ENCODE peak calls at places on chromosomes 2 and 18, in eight cellular contexts. One of them, this sample, is unnamed.

GRCh38 chr2:223459328-223459939 is 142.7 kb downstream of the SCG2 start:
- DNase-seq in adrenal gland: no peak
- DNase-seq in mammary epithelial cell: peak
- DNase-seq in GM12865: no peak
- DNase-seq in WERI-Rb-1: no peak
- DNase-seq in astrocyte of the spinal cord: peak
- DNase-seq in PC-3: peak
- DNase-seq in epithelial cell of esophagus: peak
- DNase-seq in this sample: no peak

GRCh38 chr2:185531721-185532120 is 206.9 kb upstream of the FSIP2 start:
- DNase-seq in epithelial cell of esophagus: no peak
- DNase-seq in adrenal gland: no peak
- DNase-seq in WERI-Rb-1: no peak
- DNase-seq in PC-3: no peak
- DNase-seq in astrocyte of the spinal cord: no peak
- DNase-seq in mammary epithelial cell: no peak
- DNase-seq in GM12865: no peak
- DNase-seq in this sample: no peak

GRCh38 chr2:29702276-29702675 is 219.1 kb downstream of the ALK start:
- DNase-seq in GM12865: no peak
- DNase-seq in adrenal gland: no peak
- DNase-seq in astrocyte of the spinal cord: no peak
- DNase-seq in epithelial cell of esophagus: no peak
- DNase-seq in WERI-Rb-1: no peak
- DNase-seq in mammary epithelial cell: peak
- DNase-seq in PC-3: peak
- DNase-seq in this sample: no peak

GRCh38 chr2:237687666-237688065 is 60.3 kb downstream of the LRRFIP1 start:
- DNase-seq in adrenal gland: peak
- DNase-seq in astrocyte of the spinal cord: peak
- DNase-seq in PC-3: peak
- DNase-seq in WERI-Rb-1: no peak
- DNase-seq in GM12865: peak
- DNase-seq in epithelial cell of esophagus: peak
- DNase-seq in mammary epithelial cell: peak
- DNase-seq in this sample: peak

GRCh38 chr2:71001592-71002570 is 7.2 kb upstream of the TEX261 start:
- DNase-seq in WERI-Rb-1: peak
- DNase-seq in astrocyte of the spinal cord: no peak
- DNase-seq in epithelial cell of esophagus: no peak
- DNase-seq in adrenal gland: no peak
- DNase-seq in mammary epithelial cell: no peak
- DNase-seq in GM12865: no peak
- DNase-seq in PC-3: no peak
- DNase-seq in this sample: no peak

GRCh38 chr2:165758276-165758675 is 35.8 kb downstream of the GALNT3 start:
- DNase-seq in astrocyte of the spinal cord: no peak
- DNase-seq in PC-3: peak
- DNase-seq in adrenal gland: no peak
- DNase-seq in mammary epithelial cell: no peak
- DNase-seq in WERI-Rb-1: no peak
- DNase-seq in GM12865: no peak
- DNase-seq in epithelial cell of esophagus: no peak
- DNase-seq in this sample: no peak

GRCh38 chr2:60849165-60849564 is 32.2 kb upstream of the REL start:
- DNase-seq in epithelial cell of esophagus: peak
- DNase-seq in mammary epithelial cell: no peak
- DNase-seq in GM12865: no peak
- DNase-seq in adrenal gland: peak
- DNase-seq in WERI-Rb-1: no peak
- DNase-seq in astrocyte of the spinal cord: no peak
- DNase-seq in PC-3: no peak
- DNase-seq in this sample: no peak

GRCh38 chr2:44719564-44719963 is 221.9 kb upstream of the SIX3 start:
- DNase-seq in GM12865: no peak
- DNase-seq in WERI-Rb-1: no peak
- DNase-seq in mammary epithelial cell: no peak
- DNase-seq in adrenal gland: no peak
- DNase-seq in PC-3: no peak
- DNase-seq in epithelial cell of esophagus: no peak
- DNase-seq in astrocyte of the spinal cord: no peak
- DNase-seq in this sample: no peak

GRCh38 chr2:103792039-103792438 is 1030.2 kb downstream of the TMEM182 start:
- DNase-seq in PC-3: no peak
- DNase-seq in WERI-Rb-1: no peak
- DNase-seq in astrocyte of the spinal cord: no peak
- DNase-seq in adrenal gland: no peak
- DNase-seq in epithelial cell of esophagus: no peak
- DNase-seq in mammary epithelial cell: no peak
- DNase-seq in GM12865: no peak
- DNase-seq in this sample: no peak

GRCh38 chr2:224287533-224287932 is 114.4 kb downstream of the FAM124B start:
- DNase-seq in WERI-Rb-1: peak
- DNase-seq in mammary epithelial cell: no peak
- DNase-seq in adrenal gland: no peak
- DNase-seq in astrocyte of the spinal cord: no peak
- DNase-seq in PC-3: no peak
- DNase-seq in GM12865: no peak
- DNase-seq in epithelial cell of esophagus: no peak
- DNase-seq in this sample: no peak

GRCh38 chr2:66574701-66575624 is 140.0 kb downstream of the MEIS1 start:
- DNase-seq in adrenal gland: peak
- DNase-seq in WERI-Rb-1: peak
- DNase-seq in epithelial cell of esophagus: peak
- DNase-seq in PC-3: peak
- DNase-seq in mammary epithelial cell: peak
- DNase-seq in GM12865: no peak
- DNase-seq in astrocyte of the spinal cord: peak
- DNase-seq in this sample: peak
- H3K4me3 ChIP-seq in adrenal gland: no peak
- H3K4me3 ChIP-seq in WERI-Rb-1: peak
- H3K4me3 ChIP-seq in epithelial cell of esophagus: peak
- H3K4me3 ChIP-seq in PC-3: peak
- H3K4me3 ChIP-seq in mammary epithelial cell: peak
- H3K4me3 ChIP-seq in GM12865: no peak
- H3K4me3 ChIP-seq in astrocyte of the spinal cord: peak
- H3K4me3 ChIP-seq in this sample: peak

GRCh38 chr2:121735520-121736074 is 1.1 kb downstream of the NIFK start:
- DNase-seq in mammary epithelial cell: peak
- DNase-seq in epithelial cell of esophagus: peak
- DNase-seq in adrenal gland: no peak
- DNase-seq in GM12865: peak
- DNase-seq in WERI-Rb-1: no peak
- DNase-seq in astrocyte of the spinal cord: peak
- DNase-seq in PC-3: peak
- DNase-seq in this sample: no peak
- TF ChIP-seq CTCF in mammary epithelial cell: peak
- TF ChIP-seq CTCF in epithelial cell of esophagus: peak
- TF ChIP-seq CTCF in adrenal gland: no peak
- TF ChIP-seq CTCF in GM12865: no peak
- TF ChIP-seq CTCF in WERI-Rb-1: no peak
- TF ChIP-seq CTCF in astrocyte of the spinal cord: no peak
- TF ChIP-seq CTCF in PC-3: peak
- TF ChIP-seq CTCF in this sample: no peak

DNA sequence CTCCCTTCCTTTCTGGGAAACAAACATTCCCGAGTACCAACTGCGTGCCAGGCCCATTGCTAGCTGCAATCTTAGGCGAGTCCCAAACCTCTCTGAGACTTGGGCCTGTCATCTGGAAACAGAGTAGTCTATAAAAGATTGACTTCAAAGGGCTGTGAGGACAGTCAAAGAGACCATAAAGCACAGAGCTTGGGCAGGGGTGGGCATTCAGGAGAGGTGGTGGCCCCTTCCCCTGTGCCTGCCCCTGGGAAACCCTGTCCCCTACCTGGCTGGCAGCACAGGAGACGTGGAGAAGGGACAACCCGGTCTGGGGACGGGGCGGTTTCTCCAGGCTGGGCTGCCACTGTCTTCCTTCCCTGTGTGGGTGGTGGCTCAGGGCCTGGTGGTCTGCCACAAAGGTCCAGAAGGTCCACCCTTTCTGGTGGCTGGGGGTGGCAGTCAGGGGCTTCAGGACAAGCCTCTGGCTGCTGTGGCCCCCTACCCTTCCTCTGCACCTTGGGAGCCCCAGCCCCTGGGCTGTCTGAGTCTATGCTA is 33.9 kb upstream of the FOSL2 start:
- DNase-seq in PC-3: no peak
- DNase-seq in epithelial cell of esophagus: no peak
- DNase-seq in astrocyte of the spinal cord: no peak
- DNase-seq in adrenal gland: no peak
- DNase-seq in mammary epithelial cell: no peak
- DNase-seq in GM12865: no peak
- DNase-seq in WERI-Rb-1: no peak
- DNase-seq in this sample: no peak
- H3K4me3 ChIP-seq in PC-3: no peak
- H3K4me3 ChIP-seq in epithelial cell of esophagus: no peak
- H3K4me3 ChIP-seq in astrocyte of the spinal cord: no peak
- H3K4me3 ChIP-seq in adrenal gland: no peak
- H3K4me3 ChIP-seq in mammary epithelial cell: no peak
- H3K4me3 ChIP-seq in GM12865: no peak
- H3K4me3 ChIP-seq in WERI-Rb-1: no peak
- H3K4me3 ChIP-seq in this sample: no peak

GRCh38 chr18:80022613-80023012 is 11.6 kb upstream of the RBFA start:
- DNase-seq in astrocyte of the spinal cord: peak
- DNase-seq in WERI-Rb-1: no peak
- DNase-seq in epithelial cell of esophagus: peak
- DNase-seq in mammary epithelial cell: peak
- DNase-seq in adrenal gland: no peak
- DNase-seq in PC-3: peak
- DNase-seq in GM12865: peak
- DNase-seq in this sample: no peak

GRCh38 chr18:80026363-80026762 is 7.9 kb upstream of the RBFA start:
- DNase-seq in PC-3: peak
- DNase-seq in mammary epithelial cell: no peak
- DNase-seq in GM12865: no peak
- DNase-seq in astrocyte of the spinal cord: no peak
- DNase-seq in WERI-Rb-1: no peak
- DNase-seq in adrenal gland: no peak
- DNase-seq in epithelial cell of esophagus: no peak
- DNase-seq in this sample: no peak

DNA sequence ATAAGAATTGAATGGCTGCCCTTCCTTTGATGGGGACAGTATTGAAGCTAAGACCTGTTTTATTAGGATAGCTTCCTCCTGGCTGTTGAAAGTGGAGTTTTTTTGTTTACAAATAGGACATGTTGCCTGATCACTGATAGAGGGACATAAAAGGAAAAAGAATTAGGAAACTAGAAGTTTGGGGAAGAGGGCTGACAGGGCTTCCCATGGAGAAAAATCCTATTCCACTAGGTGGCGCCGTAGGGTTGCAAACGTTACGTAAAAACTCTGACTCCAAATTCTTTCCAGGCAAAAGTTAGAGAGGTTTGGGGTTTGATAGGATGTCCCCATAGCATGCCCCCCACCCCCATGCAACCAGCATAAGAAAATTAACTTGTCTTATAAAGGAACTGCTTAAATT is 11.1 kb upstream of the RBFA start:
- DNase-seq in GM12865: no peak
- DNase-seq in epithelial cell of esophagus: peak
- DNase-seq in astrocyte of the spinal cord: no peak
- DNase-seq in adrenal gland: no peak
- DNase-seq in WERI-Rb-1: peak
- DNase-seq in mammary epithelial cell: no peak
- DNase-seq in PC-3: no peak
- DNase-seq in this sample: no peak
- TF ChIP-seq CTCF in GM12865: peak
- TF ChIP-seq CTCF in epithelial cell of esophagus: peak
- TF ChIP-seq CTCF in astrocyte of the spinal cord: peak
- TF ChIP-seq CTCF in adrenal gland: no peak
- TF ChIP-seq CTCF in WERI-Rb-1: peak
- TF ChIP-seq CTCF in mammary epithelial cell: peak
- TF ChIP-seq CTCF in PC-3: peak
- TF ChIP-seq CTCF in this sample: no peak

DNA sequence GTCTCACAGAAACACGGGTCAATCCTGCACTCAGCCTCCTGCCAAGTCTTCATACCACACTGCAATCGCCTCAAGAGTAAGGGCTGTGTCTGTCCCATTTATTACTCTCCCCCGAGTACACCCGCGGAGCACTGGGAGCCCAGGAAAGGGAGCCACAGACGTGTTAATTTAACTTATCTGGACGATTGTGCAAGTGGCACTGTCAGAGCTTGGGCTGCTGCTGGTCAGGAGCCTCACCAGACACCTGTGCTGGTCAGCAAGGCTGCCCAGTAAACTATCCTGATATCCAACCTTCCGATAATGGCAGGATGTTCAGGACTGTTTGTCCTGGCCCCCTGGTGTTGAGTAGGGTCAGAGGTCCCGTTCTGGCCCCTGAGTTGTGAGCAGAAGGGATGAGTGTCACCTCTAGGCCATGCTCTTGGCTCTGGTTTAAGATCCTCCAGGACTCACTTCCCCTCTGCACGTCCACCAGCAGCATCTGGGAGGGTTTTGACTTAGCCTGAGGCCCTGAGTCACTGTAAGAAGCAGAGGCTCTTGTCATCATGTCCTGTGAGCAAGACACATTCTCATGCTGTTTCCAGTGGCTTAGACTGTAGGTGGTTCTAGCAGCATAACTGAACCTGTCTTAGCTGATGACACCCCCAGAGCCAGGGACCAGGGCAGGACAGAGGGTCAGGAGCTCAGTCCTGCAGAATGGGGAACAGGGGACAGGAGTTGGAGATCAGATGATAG is 82.5 kb upstream of the ARL4C start:
- DNase-seq in astrocyte of the spinal cord: no peak
- DNase-seq in adrenal gland: no peak
- DNase-seq in PC-3: peak
- DNase-seq in WERI-Rb-1: peak
- DNase-seq in epithelial cell of esophagus: peak
- DNase-seq in mammary epithelial cell: peak
- DNase-seq in GM12865: no peak
- DNase-seq in this sample: no peak
- H3K4me3 ChIP-seq in astrocyte of the spinal cord: no peak
- H3K4me3 ChIP-seq in adrenal gland: no peak
- H3K4me3 ChIP-seq in PC-3: no peak
- H3K4me3 ChIP-seq in WERI-Rb-1: no peak
- H3K4me3 ChIP-seq in epithelial cell of esophagus: no peak
- H3K4me3 ChIP-seq in mammary epithelial cell: no peak
- H3K4me3 ChIP-seq in GM12865: no peak
- H3K4me3 ChIP-seq in this sample: no peak

DNA sequence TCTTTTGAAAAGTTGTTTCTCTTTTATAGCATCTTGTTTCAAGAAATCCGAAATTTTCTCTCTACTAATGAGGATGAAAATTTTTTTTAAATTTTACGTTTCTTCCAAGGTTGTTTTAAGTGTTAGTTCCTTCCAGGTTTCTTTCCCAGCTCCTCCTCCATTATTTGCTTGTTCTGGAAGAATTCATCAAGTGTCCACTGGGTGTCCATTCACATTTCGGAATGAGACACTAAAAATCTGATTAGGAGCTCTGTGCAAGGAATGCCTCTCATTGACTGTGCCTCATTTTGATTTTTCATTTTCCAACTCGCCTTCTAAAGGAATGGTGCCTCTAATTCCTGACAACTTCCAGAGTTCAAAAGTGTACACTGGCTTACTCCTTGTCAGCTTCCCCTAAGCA is 6.1 kb downstream of the SP100 start:
- DNase-seq in mammary epithelial cell: no peak
- DNase-seq in adrenal gland: no peak
- DNase-seq in astrocyte of the spinal cord: no peak
- DNase-seq in GM12865: no peak
- DNase-seq in PC-3: no peak
- DNase-seq in epithelial cell of esophagus: no peak
- DNase-seq in WERI-Rb-1: no peak
- DNase-seq in this sample: no peak
- TF ChIP-seq CTCF in mammary epithelial cell: peak
- TF ChIP-seq CTCF in adrenal gland: peak
- TF ChIP-seq CTCF in astrocyte of the spinal cord: no peak
- TF ChIP-seq CTCF in GM12865: no peak
- TF ChIP-seq CTCF in PC-3: peak
- TF ChIP-seq CTCF in epithelial cell of esophagus: no peak
- TF ChIP-seq CTCF in WERI-Rb-1: no peak
- TF ChIP-seq CTCF in this sample: no peak

This sample was measured in heart left ventricle.